ENCODE peak calls at places on chromosome 4, in six cellular contexts. One of them, this sample, is unnamed.

GRCh38 chr4:304987-305680 is at the start of gene ZNF732:
- DNase-seq in CD4-positive, CD25-positive, alpha-beta regulatory T cell: no peak
- DNase-seq in CD8-positive, alpha-beta T cell: no peak
- DNase-seq in left ventricle myocardium inferior: peak
- DNase-seq in H9: no peak
- DNase-seq in A673: no peak
- DNase-seq in this sample: peak

GRCh38 chr4:184949020-184949419 is 69.3 kb upstream of the HELT start:
- DNase-seq in CD4-positive, CD25-positive, alpha-beta regulatory T cell: no peak
- DNase-seq in CD8-positive, alpha-beta T cell: no peak
- DNase-seq in left ventricle myocardium inferior: no peak
- DNase-seq in H9: no peak
- DNase-seq in A673: no peak
- DNase-seq in this sample: no peak

GRCh38 chr4:107034982-107035710 is 967 bp downstream of the DKK2 start:
- DNase-seq in CD4-positive, CD25-positive, alpha-beta regulatory T cell: no peak
- DNase-seq in CD8-positive, alpha-beta T cell: no peak
- DNase-seq in left ventricle myocardium inferior: no peak
- DNase-seq in H9: peak
- DNase-seq in A673: peak
- DNase-seq in this sample: no peak

GRCh38 chr4:154559141-154559841 is 3.5 kb upstream of the FGB start:
- DNase-seq in CD4-positive, CD25-positive, alpha-beta regulatory T cell: no peak
- DNase-seq in CD8-positive, alpha-beta T cell: no peak
- DNase-seq in left ventricle myocardium inferior: no peak
- DNase-seq in H9: peak
- DNase-seq in A673: peak
- DNase-seq in this sample: peak

GRCh38 chr4:150656882-150657281 is 74.9 kb downstream of the MAB21L2 start:
- DNase-seq in CD4-positive, CD25-positive, alpha-beta regulatory T cell: no peak
- DNase-seq in CD8-positive, alpha-beta T cell: no peak
- DNase-seq in left ventricle myocardium inferior: no peak
- DNase-seq in H9: no peak
- DNase-seq in A673: no peak
- DNase-seq in this sample: no peak

GRCh38 chr4:8336412-8337075 is 67.0 kb downstream of the HTRA3 start:
- DNase-seq in CD4-positive, CD25-positive, alpha-beta regulatory T cell: no peak
- DNase-seq in CD8-positive, alpha-beta T cell: no peak
- DNase-seq in left ventricle myocardium inferior: no peak
- DNase-seq in H9: no peak
- DNase-seq in A673: no peak
- DNase-seq in this sample: no peak

GRCh38 chr4:124265701-124266100 is 446.8 kb downstream of the ANKRD50 start:
- DNase-seq in CD4-positive, CD25-positive, alpha-beta regulatory T cell: no peak
- DNase-seq in CD8-positive, alpha-beta T cell: no peak
- DNase-seq in left ventricle myocardium inferior: no peak
- DNase-seq in H9: no peak
- DNase-seq in A673: no peak
- DNase-seq in this sample: no peak

GRCh38 chr4:69800599-69800998 is 40.2 kb upstream of the SULT1B1 start:
- DNase-seq in CD4-positive, CD25-positive, alpha-beta regulatory T cell: no peak
- DNase-seq in CD8-positive, alpha-beta T cell: no peak
- DNase-seq in left ventricle myocardium inferior: no peak
- DNase-seq in H9: no peak
- DNase-seq in A673: peak
- DNase-seq in this sample: no peak

GRCh38 chr4:38943355-38943754 is 75.7 kb downstream of the FAM114A1 start:
- DNase-seq in CD4-positive, CD25-positive, alpha-beta regulatory T cell: no peak
- DNase-seq in CD8-positive, alpha-beta T cell: no peak
- DNase-seq in left ventricle myocardium inferior: peak
- DNase-seq in H9: no peak
- DNase-seq in A673: no peak
- DNase-seq in this sample: peak

GRCh38 chr4:87451537-87451936 is 29.2 kb downstream of the NUDT9 start:
- DNase-seq in CD4-positive, CD25-positive, alpha-beta regulatory T cell: no peak
- DNase-seq in CD8-positive, alpha-beta T cell: no peak
- DNase-seq in left ventricle myocardium inferior: no peak
- DNase-seq in H9: no peak
- DNase-seq in A673: no peak
- DNase-seq in this sample: no peak

GRCh38 chr4:41212221-41213203 is 1.8 kb downstream of the APBB2 start:
- DNase-seq in CD4-positive, CD25-positive, alpha-beta regulatory T cell: no peak
- DNase-seq in CD8-positive, alpha-beta T cell: no peak
- DNase-seq in left ventricle myocardium inferior: no peak
- DNase-seq in H9: no peak
- DNase-seq in A673: peak
- DNase-seq in this sample: peak

GRCh38 chr4:90766837-90767236 is 639.6 kb downstream of the CCSER1 start:
- DNase-seq in CD4-positive, CD25-positive, alpha-beta regulatory T cell: no peak
- DNase-seq in CD8-positive, alpha-beta T cell: no peak
- DNase-seq in left ventricle myocardium inferior: no peak
- DNase-seq in H9: no peak
- DNase-seq in A673: no peak
- DNase-seq in this sample: no peak

GRCh38 chr4:8191136-8191747 is 7.8 kb upstream of the SH3TC1 start:
- DNase-seq in CD4-positive, CD25-positive, alpha-beta regulatory T cell: no peak
- DNase-seq in CD8-positive, alpha-beta T cell: no peak
- DNase-seq in left ventricle myocardium inferior: peak
- DNase-seq in H9: no peak
- DNase-seq in A673: no peak
- DNase-seq in this sample: peak

GRCh38 chr4:147335183-147335582 is 145.7 kb upstream of the EDNRA start:
- DNase-seq in CD4-positive, CD25-positive, alpha-beta regulatory T cell: no peak
- DNase-seq in CD8-positive, alpha-beta T cell: no peak
- DNase-seq in left ventricle myocardium inferior: no peak
- DNase-seq in H9: no peak
- DNase-seq in A673: peak
- DNase-seq in this sample: no peak

GRCh38 chr4:76987153-76987562 is 37.6 kb downstream of the SEPTIN11 start:
- DNase-seq in CD4-positive, CD25-positive, alpha-beta regulatory T cell: no peak
- DNase-seq in CD8-positive, alpha-beta T cell: no peak
- DNase-seq in left ventricle myocardium inferior: peak
- DNase-seq in H9: no peak
- DNase-seq in A673: no peak
- DNase-seq in this sample: no peak

GRCh38 chr4:155099231-155099630 is 109.2 kb upstream of the NPY2R start:
- DNase-seq in CD4-positive, CD25-positive, alpha-beta regulatory T cell: no peak
- DNase-seq in CD8-positive, alpha-beta T cell: no peak
- DNase-seq in left ventricle myocardium inferior: no peak
- DNase-seq in H9: no peak
- DNase-seq in A673: no peak
- DNase-seq in this sample: peak

GRCh38 chr4:172680701-172681100 is 487.9 kb upstream of the GALNT7 start:
- DNase-seq in CD4-positive, CD25-positive, alpha-beta regulatory T cell: no peak
- DNase-seq in CD8-positive, alpha-beta T cell: no peak
- DNase-seq in left ventricle myocardium inferior: no peak
- DNase-seq in H9: no peak
- DNase-seq in A673: no peak
- DNase-seq in this sample: no peak

GRCh38 chr4:144615182-144615581 is 30.8 kb upstream of the HHIP start:
- DNase-seq in CD4-positive, CD25-positive, alpha-beta regulatory T cell: no peak
- DNase-seq in CD8-positive, alpha-beta T cell: no peak
- DNase-seq in left ventricle myocardium inferior: no peak
- DNase-seq in H9: no peak
- DNase-seq in A673: no peak
- DNase-seq in this sample: no peak

GRCh38 chr4:113584407-113585150 is 177.0 kb downstream of the CAMK2D start:
- DNase-seq in CD4-positive, CD25-positive, alpha-beta regulatory T cell: no peak
- DNase-seq in CD8-positive, alpha-beta T cell: no peak
- DNase-seq in left ventricle myocardium inferior: no peak
- DNase-seq in H9: peak
- DNase-seq in A673: peak
- DNase-seq in this sample: no peak

GRCh38 chr4:109559983-109560686 is at the start of gene MCUB:
- DNase-seq in CD4-positive, CD25-positive, alpha-beta regulatory T cell: peak
- DNase-seq in CD8-positive, alpha-beta T cell: peak
- DNase-seq in left ventricle myocardium inferior: peak
- DNase-seq in H9: peak
- DNase-seq in A673: peak
- DNase-seq in this sample: peak

GRCh38 chr4:73520821-73521220 is 39.3 kb downstream of the AFM start:
- DNase-seq in CD4-positive, CD25-positive, alpha-beta regulatory T cell: no peak
- DNase-seq in CD8-positive, alpha-beta T cell: no peak
- DNase-seq in left ventricle myocardium inferior: no peak
- DNase-seq in H9: peak
- DNase-seq in A673: peak
- DNase-seq in this sample: peak

GRCh38 chr4:160848901-160849735 is 1314.7 kb downstream of the FSTL5 start:
- DNase-seq in CD4-positive, CD25-positive, alpha-beta regulatory T cell: no peak
- DNase-seq in CD8-positive, alpha-beta T cell: no peak
- DNase-seq in left ventricle myocardium inferior: no peak
- DNase-seq in H9: no peak
- DNase-seq in A673: peak
- DNase-seq in this sample: no peak

GRCh38 chr4:41437264-41437566 is 100.7 kb upstream of the LIMCH1 start:
- DNase-seq in CD4-positive, CD25-positive, alpha-beta regulatory T cell: no peak
- DNase-seq in CD8-positive, alpha-beta T cell: no peak
- DNase-seq in left ventricle myocardium inferior: no peak
- DNase-seq in H9: no peak
- DNase-seq in A673: peak
- DNase-seq in this sample: peak